ENCODE peak calls at places on chromosomes 6 and 20, in four cellular contexts. F, O, P and C are unnamed samples.

GRCh38 chr6:9875605-9876353 is 539.1 kb downstream of the TFAP2A start:
- DNase-seq in F (no peak), O (peak; percentile 8), P (no peak), C (no peak)

GRCh38 chr6:11824986-11825385 is 46.4 kb upstream of the ADTRP start:
- DNase-seq in F (no peak), O (peak; percentile 42), P (peak; percentile 14), C (no peak)

GRCh38 chr20:48983423-48984400 is 62.2 kb downstream of the ARFGEF2 start:
- DNase-seq in F (no peak), O (peak; percentile 96), P (no peak), C (no peak)

GRCh38 chr20:346640-347316 is at the start of gene NRSN2:
- DNase-seq in F (peak; percentile 81), O (peak; percentile 73), P (no peak), C (no peak)

GRCh38 chr6:53328375-53328774 is 20.4 kb downstream of the ELOVL5 start:
- DNase-seq in F (no peak), O (no peak), P (no peak), C (no peak)

GRCh38 chr6:37965964-37966676 is 146.6 kb downstream of the ZFAND3 start:
- DNase-seq in F (no peak), O (peak; percentile 78), P (no peak), C (no peak)

GRCh38 chr6:10837692-10837996 is 695 bp downstream of the MAK start:
- DNase-seq in F (no peak), O (peak; percentile 20), P (peak; percentile 51), C (no peak)

GRCh38 chr20:63127700-63128364 is 88.1 kb downstream of the YTHDF1 start:
- DNase-seq in F (no peak), O (no peak), P (no peak), C (no peak)

GRCh38 chr6:154848580-154848979 is 115.4 kb downstream of the SCAF8 start:
- DNase-seq in F (no peak), O (no peak), P (no peak), C (no peak)

GRCh38 chr20:44264287-44264686 is 17.2 kb downstream of the GDAP1L1 start:
- DNase-seq in F (no peak), O (peak; percentile 25), P (no peak), C (no peak)

GRCh38 chr6:106620931-106621672 is 8.2 kb downstream of the RTN4IP1 start:
- DNase-seq in F (no peak), O (peak; percentile 6), P (no peak), C (no peak)

GRCh38 chr6:148760568-148761531 is 14.0 kb downstream of the UST start:
- DNase-seq in F (peak; percentile 62), O (peak; percentile 71), P (peak; percentile 94), C (no peak)

GRCh38 chr20:33733654-33734576 is 2.1 kb downstream of the ZNF341 start:
- DNase-seq in F (no peak), O (peak; percentile 79), P (peak; percentile 61), C (peak; percentile 5)

GRCh38 chr6:169328112-169328801 is 74.6 kb upstream of the THBS2 start:
- DNase-seq in F (no peak), O (peak; percentile 72), P (no peak), C (no peak)

GRCh38 chr6:32615885-32616532 is 21.2 kb upstream of the HLA-DQA1 start:
- DNase-seq in F (no peak), O (no peak), P (no peak), C (no peak)

GRCh38 chr6:28254340-28254618 is 2.2 kb upstream of the ZKSCAN4 start:
- DNase-seq in F (no peak), O (no peak), P (no peak), C (no peak)

GRCh38 chr6:151044465-151045441 is 179.3 kb downstream of the MTHFD1L start:
- DNase-seq in F (no peak), O (peak; percentile 88), P (no peak), C (no peak)

GRCh38 chr6:28488916-28489365 is 26.7 kb downstream of the GPX6 start:
- DNase-seq in F (no peak), O (peak; percentile 85), P (no peak), C (peak; percentile 28)

GRCh38 chr6:119791746-119792145 is 442.2 kb upstream of the MAN1A1 start:
- DNase-seq in F (no peak), O (no peak), P (no peak), C (no peak)

GRCh38 chr20:63896136-63896890 is 1.4 kb downstream of the DNAJC5 start:
- DNase-seq in F (no peak), O (peak; percentile 32), P (peak; percentile 79), C (peak; percentile 56)

GRCh38 chr6:154653853-154654252 is 79.4 kb upstream of the SCAF8 start:
- DNase-seq in F (no peak), O (peak; percentile 88), P (no peak), C (no peak)

GRCh38 chr6:327538-328183 is 35.4 kb downstream of the DUSP22 start:
- DNase-seq in F (no peak), O (peak; percentile 3), P (no peak), C (no peak)

GRCh38 chr20:46151936-46152335 is 33.8 kb downstream of the CD40 start:
- DNase-seq in F (no peak), O (peak; percentile 14), P (peak; percentile 50), C (no peak)

GRCh38 chr20:61166324-61166723 is 85.7 kb upstream of the CDH4 start:
- DNase-seq in F (no peak), O (peak; percentile 76), P (no peak), C (no peak)

GRCh38 chr20:57709823-57710799 is at the start of gene PMEPA1:
- DNase-seq in F (peak; percentile 89), O (peak; percentile 90), P (peak; percentile 91), C (peak; percentile 86)

GRCh38 chr6:19811397-19812079 is 25.6 kb upstream of the ID4 start:
- DNase-seq in F (no peak), O (no peak), P (no peak), C (no peak)

GRCh38 chr6:138406443-138406842 is 2.4 kb downstream of the HEBP2 start:
- DNase-seq in F (no peak), O (no peak), P (peak; percentile 20), C (no peak)

GRCh38 chr20:49691818-49692568 is 21.7 kb downstream of the B4GALT5 start:
- DNase-seq in F (no peak), O (no peak), P (no peak), C (no peak)

GRCh38 chr20:62539646-62540045 is 63.9 kb upstream of the GATA5 start:
- DNase-seq in F (no peak), O (no peak), P (no peak), C (no peak)